ENCODE peak calls at places on chromosomes 12 and 14, in seven cellular contexts. One of them, this sample, is unnamed.

GRCh38 chr14:33668066-33668465 is 282.8 kb downstream of the EGLN3 start:
- DNase-seq in GM23248: peak
- DNase-seq in progenitor cell of endocrine pancreas: no peak
- DNase-seq in stromal cell of bone marrow: peak
- DNase-seq in MV-4-11: no peak
- DNase-seq in heart right ventricle: no peak
- DNase-seq in CD8-positive, alpha-beta memory T cell: no peak
- DNase-seq in this sample: no peak

GRCh38 chr14:58430156-58430555 is 2.6 kb downstream of the KIAA0586 start:
- DNase-seq in MV-4-11: no peak
- DNase-seq in stromal cell of bone marrow: peak
- DNase-seq in GM23248: peak
- DNase-seq in progenitor cell of endocrine pancreas: no peak
- DNase-seq in CD8-positive, alpha-beta memory T cell: no peak
- DNase-seq in heart right ventricle: no peak
- DNase-seq in this sample: no peak

GRCh38 chr12:51381226-51382079 is 9.8 kb downstream of the GALNT6 start:
- DNase-seq in progenitor cell of endocrine pancreas: no peak
- DNase-seq in stromal cell of bone marrow: no peak
- DNase-seq in heart right ventricle: peak
- DNase-seq in MV-4-11: no peak
- DNase-seq in GM23248: peak
- DNase-seq in CD8-positive, alpha-beta memory T cell: no peak
- DNase-seq in this sample: no peak

GRCh38 chr14:21437063-21437901 is 18.6 kb downstream of the CHD8 start:
- DNase-seq in heart right ventricle: peak
- DNase-seq in CD8-positive, alpha-beta memory T cell: peak
- DNase-seq in GM23248: peak
- DNase-seq in stromal cell of bone marrow: peak
- DNase-seq in MV-4-11: peak
- DNase-seq in progenitor cell of endocrine pancreas: peak
- DNase-seq in this sample: peak

GRCh38 chr12:96221391-96221790 is 27.2 kb downstream of the ELK3 start:
- DNase-seq in stromal cell of bone marrow: no peak
- DNase-seq in MV-4-11: no peak
- DNase-seq in GM23248: no peak
- DNase-seq in progenitor cell of endocrine pancreas: no peak
- DNase-seq in CD8-positive, alpha-beta memory T cell: no peak
- DNase-seq in heart right ventricle: no peak
- DNase-seq in this sample: no peak

GRCh38 chr12:95213928-95214327 is 3.3 kb downstream of the FGD6 start:
- DNase-seq in progenitor cell of endocrine pancreas: no peak
- DNase-seq in CD8-positive, alpha-beta memory T cell: no peak
- DNase-seq in stromal cell of bone marrow: no peak
- DNase-seq in GM23248: no peak
- DNase-seq in heart right ventricle: no peak
- DNase-seq in MV-4-11: no peak
- DNase-seq in this sample: no peak

GRCh38 chr12:53964315-53964713 is 8.6 kb upstream of the HOXC11 start:
- DNase-seq in progenitor cell of endocrine pancreas: no peak
- DNase-seq in heart right ventricle: no peak
- DNase-seq in GM23248: no peak
- DNase-seq in MV-4-11: no peak
- DNase-seq in CD8-positive, alpha-beta memory T cell: no peak
- DNase-seq in stromal cell of bone marrow: no peak
- DNase-seq in this sample: no peak

GRCh38 chr12:79409562-79409961 is 281.2 kb downstream of the PAWR start:
- DNase-seq in MV-4-11: no peak
- DNase-seq in heart right ventricle: no peak
- DNase-seq in stromal cell of bone marrow: peak
- DNase-seq in CD8-positive, alpha-beta memory T cell: no peak
- DNase-seq in GM23248: peak
- DNase-seq in progenitor cell of endocrine pancreas: no peak
- DNase-seq in this sample: no peak

GRCh38 chr12:58540480-58541299 is 379.6 kb downstream of the LRIG3 start:
- DNase-seq in stromal cell of bone marrow: peak
- DNase-seq in CD8-positive, alpha-beta memory T cell: no peak
- DNase-seq in MV-4-11: peak
- DNase-seq in heart right ventricle: peak
- DNase-seq in GM23248: peak
- DNase-seq in progenitor cell of endocrine pancreas: peak
- DNase-seq in this sample: peak

GRCh38 chr14:53468876-53469275 is 315.8 kb upstream of the DDHD1 start:
- DNase-seq in progenitor cell of endocrine pancreas: no peak
- DNase-seq in MV-4-11: no peak
- DNase-seq in stromal cell of bone marrow: no peak
- DNase-seq in GM23248: no peak
- DNase-seq in CD8-positive, alpha-beta memory T cell: no peak
- DNase-seq in heart right ventricle: no peak
- DNase-seq in this sample: no peak

GRCh38 chr12:58025431-58025830 is 84.1 kb downstream of the ATP23 start:
- DNase-seq in MV-4-11: no peak
- DNase-seq in heart right ventricle: no peak
- DNase-seq in stromal cell of bone marrow: no peak
- DNase-seq in progenitor cell of endocrine pancreas: no peak
- DNase-seq in CD8-positive, alpha-beta memory T cell: no peak
- DNase-seq in GM23248: no peak
- DNase-seq in this sample: no peak

GRCh38 chr14:77051101-77051500 is 22.6 kb upstream of the IRF2BPL start:
- DNase-seq in stromal cell of bone marrow: no peak
- DNase-seq in progenitor cell of endocrine pancreas: no peak
- DNase-seq in MV-4-11: no peak
- DNase-seq in CD8-positive, alpha-beta memory T cell: no peak
- DNase-seq in heart right ventricle: peak
- DNase-seq in GM23248: peak
- DNase-seq in this sample: no peak

GRCh38 chr14:68104518-68104917 is 284.9 kb downstream of the RAD51B start:
- DNase-seq in stromal cell of bone marrow: peak
- DNase-seq in progenitor cell of endocrine pancreas: no peak
- DNase-seq in CD8-positive, alpha-beta memory T cell: no peak
- DNase-seq in heart right ventricle: no peak
- DNase-seq in GM23248: peak
- DNase-seq in MV-4-11: no peak
- DNase-seq in this sample: no peak

GRCh38 chr14:64232944-64233343 is 61.2 kb downstream of the ESR2 start:
- DNase-seq in GM23248: no peak
- DNase-seq in stromal cell of bone marrow: no peak
- DNase-seq in CD8-positive, alpha-beta memory T cell: no peak
- DNase-seq in heart right ventricle: no peak
- DNase-seq in progenitor cell of endocrine pancreas: no peak
- DNase-seq in MV-4-11: no peak
- DNase-seq in this sample: no peak

GRCh38 chr12:6606331-6607131 is 648 bp downstream of the CHD4 start:
- DNase-seq in GM23248: peak
- DNase-seq in stromal cell of bone marrow: no peak
- DNase-seq in heart right ventricle: peak
- DNase-seq in progenitor cell of endocrine pancreas: peak
- DNase-seq in MV-4-11: peak
- DNase-seq in CD8-positive, alpha-beta memory T cell: peak
- DNase-seq in this sample: no peak

GRCh38 chr12:12913626-12914388 is 22.4 kb downstream of the GPRC5A start:
- DNase-seq in MV-4-11: no peak
- DNase-seq in GM23248: no peak
- DNase-seq in CD8-positive, alpha-beta memory T cell: no peak
- DNase-seq in progenitor cell of endocrine pancreas: no peak
- DNase-seq in stromal cell of bone marrow: no peak
- DNase-seq in heart right ventricle: no peak
- DNase-seq in this sample: no peak

GRCh38 chr12:124361074-124361965 is 66.4 kb downstream of the RFLNA start:
- DNase-seq in heart right ventricle: no peak
- DNase-seq in GM23248: peak
- DNase-seq in MV-4-11: no peak
- DNase-seq in stromal cell of bone marrow: no peak
- DNase-seq in progenitor cell of endocrine pancreas: no peak
- DNase-seq in CD8-positive, alpha-beta memory T cell: no peak
- DNase-seq in this sample: no peak

GRCh38 chr12:23415180-23415579 is 534.3 kb downstream of the SOX5 start:
- DNase-seq in MV-4-11: no peak
- DNase-seq in CD8-positive, alpha-beta memory T cell: no peak
- DNase-seq in GM23248: no peak
- DNase-seq in progenitor cell of endocrine pancreas: no peak
- DNase-seq in stromal cell of bone marrow: peak
- DNase-seq in heart right ventricle: no peak
- DNase-seq in this sample: no peak

GRCh38 chr12:6688543-6688999 is 604 bp downstream of the ZNF384 start:
- DNase-seq in CD8-positive, alpha-beta memory T cell: no peak
- DNase-seq in stromal cell of bone marrow: no peak
- DNase-seq in progenitor cell of endocrine pancreas: no peak
- DNase-seq in heart right ventricle: peak
- DNase-seq in GM23248: peak
- DNase-seq in MV-4-11: peak
- DNase-seq in this sample: peak

GRCh38 chr12:92076106-92076505 is 69.5 kb downstream of the BTG1 start:
- DNase-seq in progenitor cell of endocrine pancreas: no peak
- DNase-seq in CD8-positive, alpha-beta memory T cell: no peak
- DNase-seq in MV-4-11: no peak
- DNase-seq in stromal cell of bone marrow: no peak
- DNase-seq in GM23248: no peak
- DNase-seq in heart right ventricle: no peak
- DNase-seq in this sample: no peak

GRCh38 chr12:15532364-15532977 is 210.2 kb downstream of the PTPRO start:
- DNase-seq in MV-4-11: peak
- DNase-seq in heart right ventricle: no peak
- DNase-seq in GM23248: peak
- DNase-seq in progenitor cell of endocrine pancreas: no peak
- DNase-seq in CD8-positive, alpha-beta memory T cell: no peak
- DNase-seq in stromal cell of bone marrow: peak
- DNase-seq in this sample: peak

GRCh38 chr14:62126885-62127478 is 364.8 kb downstream of the SNAPC1 start:
- DNase-seq in stromal cell of bone marrow: peak
- DNase-seq in MV-4-11: peak
- DNase-seq in GM23248: peak
- DNase-seq in progenitor cell of endocrine pancreas: no peak
- DNase-seq in heart right ventricle: peak
- DNase-seq in CD8-positive, alpha-beta memory T cell: no peak
- DNase-seq in this sample: peak

GRCh38 chr14:24339284-24340151 is at the start of gene RIPK3:
- DNase-seq in GM23248: peak
- DNase-seq in MV-4-11: peak
- DNase-seq in stromal cell of bone marrow: no peak
- DNase-seq in progenitor cell of endocrine pancreas: no peak
- DNase-seq in heart right ventricle: peak
- DNase-seq in CD8-positive, alpha-beta memory T cell: peak
- DNase-seq in this sample: peak

GRCh38 chr12:121400332-121401139 is 618 bp downstream of the RNF34 start:
- DNase-seq in stromal cell of bone marrow: no peak
- DNase-seq in CD8-positive, alpha-beta memory T cell: peak
- DNase-seq in progenitor cell of endocrine pancreas: no peak
- DNase-seq in heart right ventricle: peak
- DNase-seq in MV-4-11: no peak
- DNase-seq in GM23248: peak
- DNase-seq in this sample: peak

GRCh38 chr14:61696753-61697318 is 1.5 kb downstream of the HIF1A start:
- DNase-seq in progenitor cell of endocrine pancreas: no peak
- DNase-seq in heart right ventricle: no peak
- DNase-seq in MV-4-11: no peak
- DNase-seq in CD8-positive, alpha-beta memory T cell: no peak
- DNase-seq in stromal cell of bone marrow: no peak
- DNase-seq in GM23248: peak
- DNase-seq in this sample: no peak

GRCh38 chr14:78851189-78851588 is 681.0 kb downstream of the NRXN3 start:
- DNase-seq in MV-4-11: no peak
- DNase-seq in stromal cell of bone marrow: no peak
- DNase-seq in CD8-positive, alpha-beta memory T cell: no peak
- DNase-seq in heart right ventricle: no peak
- DNase-seq in GM23248: no peak
- DNase-seq in progenitor cell of endocrine pancreas: no peak
- DNase-seq in this sample: no peak

GRCh38 chr14:58955294-58955821 is 233.1 kb upstream of the DAAM1 start:
- DNase-seq in MV-4-11: peak
- DNase-seq in heart right ventricle: no peak
- DNase-seq in stromal cell of bone marrow: peak
- DNase-seq in progenitor cell of endocrine pancreas: no peak
- DNase-seq in GM23248: no peak
- DNase-seq in CD8-positive, alpha-beta memory T cell: no peak
- DNase-seq in this sample: no peak

GRCh38 chr14:96576359-96576758 is 74.2 kb downstream of the PAPOLA start:
- DNase-seq in CD8-positive, alpha-beta memory T cell: no peak
- DNase-seq in heart right ventricle: no peak
- DNase-seq in progenitor cell of endocrine pancreas: no peak
- DNase-seq in stromal cell of bone marrow: no peak
- DNase-seq in MV-4-11: no peak
- DNase-seq in GM23248: no peak
- DNase-seq in this sample: no peak

GRCh38 chr14:68510201-68510600 is 282.7 kb downstream of the ZFP36L1 start:
- DNase-seq in stromal cell of bone marrow: peak
- DNase-seq in heart right ventricle: peak
- DNase-seq in CD8-positive, alpha-beta memory T cell: no peak
- DNase-seq in MV-4-11: no peak
- DNase-seq in GM23248: peak
- DNase-seq in progenitor cell of endocrine pancreas: no peak
- DNase-seq in this sample: no peak

GRCh38 chr14:55377236-55377635 is 34.4 kb downstream of the ATG14 start:
- DNase-seq in heart right ventricle: no peak
- DNase-seq in GM23248: no peak
- DNase-seq in CD8-positive, alpha-beta memory T cell: no peak
- DNase-seq in stromal cell of bone marrow: no peak
- DNase-seq in MV-4-11: no peak
- DNase-seq in progenitor cell of endocrine pancreas: no peak
- DNase-seq in this sample: no peak

GRCh38 chr12:96356831-96357230 is 43.4 kb downstream of the CDK17 start:
- DNase-seq in MV-4-11: no peak
- DNase-seq in CD8-positive, alpha-beta memory T cell: no peak
- DNase-seq in heart right ventricle: no peak
- DNase-seq in stromal cell of bone marrow: no peak
- DNase-seq in progenitor cell of endocrine pancreas: no peak
- DNase-seq in GM23248: no peak
- DNase-seq in this sample: no peak

GRCh38 chr14:67674139-67674479 is 323 bp downstream of the VTI1B start:
- DNase-seq in MV-4-11: peak
- DNase-seq in GM23248: peak
- DNase-seq in heart right ventricle: peak
- DNase-seq in progenitor cell of endocrine pancreas: peak
- DNase-seq in CD8-positive, alpha-beta memory T cell: peak
- DNase-seq in stromal cell of bone marrow: no peak
- DNase-seq in this sample: peak

GRCh38 chr12:6469609-6470374 is 685 bp downstream of the VAMP1 start:
- DNase-seq in MV-4-11: no peak
- DNase-seq in CD8-positive, alpha-beta memory T cell: no peak
- DNase-seq in GM23248: peak
- DNase-seq in stromal cell of bone marrow: no peak
- DNase-seq in heart right ventricle: no peak
- DNase-seq in progenitor cell of endocrine pancreas: no peak
- DNase-seq in this sample: no peak

GRCh38 chr12:50545783-50546182 is 41.0 kb downstream of the DIP2B start:
- DNase-seq in heart right ventricle: no peak
- DNase-seq in GM23248: peak
- DNase-seq in MV-4-11: peak
- DNase-seq in progenitor cell of endocrine pancreas: no peak
- DNase-seq in stromal cell of bone marrow: no peak
- DNase-seq in CD8-positive, alpha-beta memory T cell: no peak
- DNase-seq in this sample: no peak

GRCh38 chr14:57834961-57835360 is 30.9 kb downstream of the SLC35F4 start:
- DNase-seq in heart right ventricle: no peak
- DNase-seq in progenitor cell of endocrine pancreas: no peak
- DNase-seq in MV-4-11: no peak
- DNase-seq in stromal cell of bone marrow: peak
- DNase-seq in CD8-positive, alpha-beta memory T cell: no peak
- DNase-seq in GM23248: peak
- DNase-seq in this sample: no peak

GRCh38 chr12:93109794-93110203 is 180.7 kb upstream of the EEA1 start:
- DNase-seq in heart right ventricle: no peak
- DNase-seq in CD8-positive, alpha-beta memory T cell: no peak
- DNase-seq in progenitor cell of endocrine pancreas: no peak
- DNase-seq in GM23248: peak
- DNase-seq in MV-4-11: no peak
- DNase-seq in stromal cell of bone marrow: no peak
- DNase-seq in this sample: no peak

GRCh38 chr12:52264435-52264825 is 10.0 kb upstream of the KRT86 start:
- DNase-seq in heart right ventricle: no peak
- DNase-seq in MV-4-11: peak
- DNase-seq in stromal cell of bone marrow: no peak
- DNase-seq in CD8-positive, alpha-beta memory T cell: no peak
- DNase-seq in progenitor cell of endocrine pancreas: no peak
- DNase-seq in GM23248: no peak
- DNase-seq in this sample: no peak

GRCh38 chr12:62802321-62802720 is 132.6 kb downstream of the PPM1H start:
- DNase-seq in heart right ventricle: no peak
- DNase-seq in GM23248: no peak
- DNase-seq in stromal cell of bone marrow: no peak
- DNase-seq in CD8-positive, alpha-beta memory T cell: no peak
- DNase-seq in MV-4-11: no peak
- DNase-seq in progenitor cell of endocrine pancreas: no peak
- DNase-seq in this sample: no peak

This sample was measured in KBM-7.